ENCODE peak calls at places on chromosome 16, in four cellular contexts. One of them, this sample, is unnamed.

GRCh38 chr16:85291302-85292148 is 179.3 kb upstream of the CIBAR2 start:
- DNase-seq in HepG2: peak; percentile 93
- DNase-seq in K562: peak; percentile 81
- DNase-seq in A549: no peak
- DNase-seq in this sample: no peak

GRCh38 chr16:79283578-79283977 is 317.0 kb downstream of the MAF start:
- DNase-seq in HepG2: no peak
- DNase-seq in K562: no peak
- DNase-seq in A549: no peak
- DNase-seq in this sample: no peak

GRCh38 chr16:51636913-51637743 is 486.1 kb upstream of the SALL1 start:
- DNase-seq in HepG2: no peak
- DNase-seq in K562: no peak
- DNase-seq in A549: no peak
- DNase-seq in this sample: peak; percentile 33

GRCh38 chr16:83579431-83579830 is 228.3 kb upstream of the HSBP1 start:
- DNase-seq in HepG2: no peak
- DNase-seq in K562: no peak
- DNase-seq in A549: no peak
- DNase-seq in this sample: no peak

GRCh38 chr16:84738255-84739038 is 38.6 kb downstream of the USP10 start:
- DNase-seq in HepG2: peak; percentile 78
- DNase-seq in K562: peak; percentile 90
- DNase-seq in A549: peak; percentile 84
- DNase-seq in this sample: peak; percentile 82

GRCh38 chr16:57970971-57971370 is at the start of gene CNGB1:
- DNase-seq in HepG2: no peak
- DNase-seq in K562: no peak
- DNase-seq in A549: no peak
- DNase-seq in this sample: no peak

GRCh38 chr16:48913384-48913783 is 303.4 kb upstream of the N4BP1 start:
- DNase-seq in HepG2: peak; percentile 39
- DNase-seq in K562: no peak
- DNase-seq in A549: no peak
- DNase-seq in this sample: no peak

GRCh38 chr16:46713634-46714033 is 24.2 kb downstream of the ORC6 start:
- DNase-seq in HepG2: no peak
- DNase-seq in K562: no peak
- DNase-seq in A549: no peak
- DNase-seq in this sample: no peak

GRCh38 chr16:527015-527903 is at the start of gene CAPN15:
- DNase-seq in HepG2: peak; percentile 76
- DNase-seq in K562: peak; percentile 90
- DNase-seq in A549: peak; percentile 61
- DNase-seq in this sample: peak; percentile 77

GRCh38 chr16:30764086-30764485 is 2.0 kb downstream of the RNF40 start:
- DNase-seq in HepG2: no peak
- DNase-seq in K562: no peak
- DNase-seq in A549: no peak
- DNase-seq in this sample: no peak

GRCh38 chr16:63217011-63217410 is 1180.8 kb upstream of the CDH8 start:
- DNase-seq in HepG2: no peak
- DNase-seq in K562: no peak
- DNase-seq in A549: no peak
- DNase-seq in this sample: no peak

GRCh38 chr16:67451704-67452435 is 20.9 kb downstream of the HSD11B2 start:
- DNase-seq in HepG2: no peak
- DNase-seq in K562: no peak
- DNase-seq in A549: no peak
- DNase-seq in this sample: no peak

GRCh38 chr16:84194470-84195200 is 3.7 kb downstream of the ADAD2 start:
- DNase-seq in HepG2: no peak
- DNase-seq in K562: no peak
- DNase-seq in A549: no peak
- DNase-seq in this sample: no peak

GRCh38 chr16:66508261-66508913 is 41.5 kb downstream of the TK2 start:
- DNase-seq in HepG2: no peak
- DNase-seq in K562: no peak
- DNase-seq in A549: peak; percentile 75
- DNase-seq in this sample: no peak

GRCh38 chr16:24845726-24846547 is at the start of gene SLC5A11:
- DNase-seq in HepG2: peak; percentile 80
- DNase-seq in K562: no peak
- DNase-seq in A549: no peak
- DNase-seq in this sample: no peak

GRCh38 chr16:5367960-5368359 is 270.4 kb upstream of the EEF2KMT start:
- DNase-seq in HepG2: no peak
- DNase-seq in K562: no peak
- DNase-seq in A549: no peak
- DNase-seq in this sample: no peak

GRCh38 chr16:67036323-67036741 is 7.4 kb downstream of the CBFB start:
- DNase-seq in HepG2: no peak
- DNase-seq in K562: no peak
- DNase-seq in A549: no peak
- DNase-seq in this sample: no peak

GRCh38 chr16:20879175-20880053 is 20.7 kb downstream of the DCUN1D3 start:
- DNase-seq in HepG2: peak; percentile 57
- DNase-seq in K562: no peak
- DNase-seq in A549: peak; percentile 48
- DNase-seq in this sample: no peak

GRCh38 chr16:18827890-18828289 is 26.5 kb upstream of the ARL6IP1 start:
- DNase-seq in HepG2: no peak
- DNase-seq in K562: no peak
- DNase-seq in A549: no peak
- DNase-seq in this sample: no peak

GRCh38 chr16:30418350-30419181 is 11.2 kb downstream of the ZNF771 start:
- DNase-seq in HepG2: no peak
- DNase-seq in K562: no peak
- DNase-seq in A549: no peak
- DNase-seq in this sample: no peak

GRCh38 chr16:84503751-84504395 is 586 bp downstream of the MEAK7 start:
- DNase-seq in HepG2: no peak
- DNase-seq in K562: peak; percentile 47
- DNase-seq in A549: no peak
- DNase-seq in this sample: peak; percentile 11

GRCh38 chr16:72834499-72834898 is 213.4 kb downstream of the ZFHX3 start:
- DNase-seq in HepG2: no peak
- DNase-seq in K562: no peak
- DNase-seq in A549: no peak
- DNase-seq in this sample: no peak

GRCh38 chr16:49799172-49799571 is 56.7 kb downstream of the ZNF423 start:
- DNase-seq in HepG2: no peak
- DNase-seq in K562: no peak
- DNase-seq in A549: no peak
- DNase-seq in this sample: peak; percentile 39

GRCh38 chr16:14375132-14375491 is 254.9 kb downstream of the PARN start:
- DNase-seq in HepG2: no peak
- DNase-seq in K562: no peak
- DNase-seq in A549: no peak
- DNase-seq in this sample: no peak

GRCh38 chr16:55324491-55325447 is 766 bp downstream of the IRX6 start:
- DNase-seq in HepG2: no peak
- DNase-seq in K562: no peak
- DNase-seq in A549: no peak
- DNase-seq in this sample: peak; percentile 45

GRCh38 chr16:71345031-71345430 is 13.5 kb upstream of the CALB2 start:
- DNase-seq in HepG2: no peak
- DNase-seq in K562: no peak
- DNase-seq in A549: no peak
- DNase-seq in this sample: no peak

GRCh38 chr16:77211880-77212735 is 12.9 kb downstream of the SYCE1L start:
- DNase-seq in HepG2: no peak
- DNase-seq in K562: peak; percentile 55
- DNase-seq in A549: peak; percentile 83
- DNase-seq in this sample: peak; percentile 85

DNA sequence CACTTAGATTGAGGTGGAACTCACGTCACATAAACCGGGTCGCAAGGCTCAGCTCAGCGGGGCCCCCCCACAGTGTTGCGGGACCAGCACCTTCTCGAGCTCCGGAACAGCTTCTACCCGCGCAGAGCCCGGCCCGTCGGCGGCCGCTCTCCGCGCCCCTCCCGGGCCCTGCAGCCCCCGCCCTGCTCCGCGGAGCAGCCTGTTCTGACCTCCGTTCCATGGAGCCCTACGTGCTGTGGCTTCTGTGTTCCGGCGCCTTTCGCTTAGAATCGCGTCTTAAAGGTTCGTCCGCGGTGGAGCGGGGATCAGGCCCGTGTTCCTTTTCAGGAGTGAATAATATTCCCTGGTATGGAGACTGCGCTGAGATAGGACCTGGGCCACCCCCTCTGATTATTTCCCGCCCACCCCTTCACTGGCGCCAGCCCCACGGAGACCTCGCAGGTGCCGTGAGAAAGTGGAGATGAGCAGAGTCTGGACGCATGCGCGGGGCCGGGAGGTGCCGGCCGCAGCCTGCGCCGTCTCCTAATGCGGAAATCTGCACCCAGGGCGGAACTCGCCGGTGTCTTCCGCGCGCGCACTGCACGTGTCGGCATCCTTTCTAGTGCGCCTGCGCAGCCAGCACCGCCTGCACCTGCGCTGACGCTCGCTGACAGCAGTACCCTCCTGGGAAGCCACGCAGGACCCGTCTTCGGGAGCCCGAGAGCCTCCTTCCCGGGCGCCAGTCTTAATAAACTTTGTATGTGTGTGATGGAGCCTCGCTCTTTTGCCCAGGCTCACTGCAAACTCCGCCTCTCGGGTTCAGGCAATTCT is 30.9 kb downstream of the ZNF778 start:
- DNase-seq in HepG2: no peak
- DNase-seq in K562: no peak
- DNase-seq in A549: no peak
- DNase-seq in this sample: peak; percentile 37
- TF ChIP-seq NR3C1 in HepG2: no peak
- TF ChIP-seq NR3C1 in K562: no peak
- TF ChIP-seq NR3C1 in A549: no peak
- TF ChIP-seq NR3C1 in this sample: no peak

DNA sequence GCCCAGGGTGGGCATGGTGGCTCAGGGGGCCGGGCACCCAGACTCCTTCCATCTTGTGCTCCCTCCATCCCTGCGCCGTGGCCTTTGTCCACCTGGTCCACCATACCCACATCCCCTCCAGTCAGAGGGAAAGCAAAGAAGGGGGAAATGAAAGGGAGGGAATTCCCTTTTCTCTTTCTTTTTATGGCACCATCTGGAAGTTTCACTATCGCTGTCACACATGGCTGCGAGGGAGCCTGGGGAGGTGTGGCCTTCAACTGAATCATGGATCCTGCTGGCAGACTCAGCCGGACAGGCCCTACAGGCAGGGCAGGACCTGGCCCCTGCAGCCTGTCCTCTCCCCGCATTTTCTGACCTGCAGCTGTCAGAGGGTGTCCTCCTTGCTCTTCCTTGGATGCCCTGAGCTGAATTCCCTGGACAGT is 6.2 kb downstream of the SLC12A3 start:
- DNase-seq in HepG2: peak; percentile 31
- DNase-seq in K562: peak; percentile 23
- DNase-seq in A549: no peak
- DNase-seq in this sample: no peak
- TF ChIP-seq NR3C1 in HepG2: no peak
- TF ChIP-seq NR3C1 in K562: no peak
- TF ChIP-seq NR3C1 in A549: no peak
- TF ChIP-seq NR3C1 in this sample: no peak

GRCh38 chr16:4313563-4314531 is 2.0 kb upstream of the GLIS2 start:
- DNase-seq in HepG2: peak; percentile 92
- DNase-seq in K562: peak; percentile 85
- DNase-seq in A549: peak; percentile 97
- DNase-seq in this sample: peak; percentile 84

GRCh38 chr16:4316103-4316731 is 350 bp downstream of the GLIS2 start:
- DNase-seq in HepG2: no peak
- DNase-seq in K562: peak; percentile 59
- DNase-seq in A549: no peak
- DNase-seq in this sample: no peak

GRCh38 chr16:4314532-4315184 is 1.2 kb upstream of the GLIS2 start:
- DNase-seq in HepG2: no peak
- DNase-seq in K562: peak; percentile 64
- DNase-seq in A549: peak; percentile 77
- DNase-seq in this sample: no peak

GRCh38 chr16:4316732-4317461 is 1.0 kb downstream of the GLIS2 start:
- DNase-seq in HepG2: no peak
- DNase-seq in K562: no peak
- DNase-seq in A549: no peak
- DNase-seq in this sample: no peak

GRCh38 chr16:4315185-4316102 is at the start of gene GLIS2:
- DNase-seq in HepG2: no peak
- DNase-seq in K562: peak; percentile 79
- DNase-seq in A549: peak; percentile 78
- DNase-seq in this sample: peak; percentile 82
- TF ChIP-seq NR3C1 in HepG2: no peak
- TF ChIP-seq NR3C1 in K562: no peak
- TF ChIP-seq NR3C1 in A549: no peak
- TF ChIP-seq NR3C1 in this sample: no peak

DNA sequence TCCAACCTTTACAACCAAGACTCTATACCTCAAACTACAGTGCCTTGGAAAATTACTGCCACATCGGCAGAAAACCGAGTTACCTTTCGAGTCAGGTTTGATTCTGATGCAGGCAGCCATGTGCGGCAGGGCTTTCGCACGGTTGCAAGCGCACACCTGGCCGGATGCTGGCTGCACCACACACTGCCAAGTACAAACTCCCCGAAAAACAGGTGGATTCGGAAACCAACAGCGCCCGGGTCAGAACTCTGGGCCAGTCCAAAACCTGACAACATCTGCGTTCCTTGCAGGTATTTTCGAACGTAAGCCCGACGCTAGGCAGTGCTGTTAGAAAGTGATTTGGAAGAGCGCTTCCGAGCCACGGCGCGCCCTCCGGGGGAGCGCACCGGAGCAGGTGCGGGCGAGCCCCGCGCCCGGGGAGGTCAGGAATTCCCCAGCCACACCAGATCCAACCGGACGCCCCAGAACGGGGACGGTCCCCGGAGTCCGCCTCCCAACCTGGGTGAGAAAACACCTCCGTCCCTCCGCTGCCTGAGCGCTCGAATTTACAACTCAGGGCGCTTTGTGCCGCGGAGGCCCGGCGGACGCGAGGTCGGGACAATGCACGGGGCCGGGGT is 1.2 kb downstream of the USP7 start:
- DNase-seq in HepG2: no peak
- DNase-seq in K562: peak; percentile 55
- DNase-seq in A549: no peak
- DNase-seq in this sample: no peak
- TF ChIP-seq NR3C1 in HepG2: no peak
- TF ChIP-seq NR3C1 in K562: no peak
- TF ChIP-seq NR3C1 in A549: no peak
- TF ChIP-seq NR3C1 in this sample: no peak

GRCh38 chr16:75218256-75219076 is at the start of gene CTRB1:
- DNase-seq in HepG2: no peak
- DNase-seq in K562: no peak
- DNase-seq in A549: no peak
- DNase-seq in this sample: no peak
- TF ChIP-seq NR3C1 in HepG2: no peak
- TF ChIP-seq NR3C1 in K562: no peak
- TF ChIP-seq NR3C1 in A549: no peak
- TF ChIP-seq NR3C1 in this sample: no peak

GRCh38 chr16:88727871-88728270 is 21.6 kb downstream of the CTU2 start:
- DNase-seq in HepG2: no peak
- DNase-seq in K562: no peak
- DNase-seq in A549: no peak
- DNase-seq in this sample: no peak
- TF ChIP-seq NR3C1 in HepG2: no peak
- TF ChIP-seq NR3C1 in K562: no peak
- TF ChIP-seq NR3C1 in A549: no peak
- TF ChIP-seq NR3C1 in this sample: no peak

This sample was measured in WTC11.